ENCODE peak calls at places on chromosomes 3 and 15, in ten cellular contexts. One of them, this sample, is unnamed.

GRCh38 chr3:13158871-13159270 is 85.6 kb upstream of the IQSEC1 start:
- DNase-seq in BE2C: no peak
- DNase-seq in natural killer cell: no peak
- DNase-seq in WTC11: no peak
- DNase-seq in H1: no peak
- DNase-seq in stomach: no peak
- DNase-seq in H9: no peak
- DNase-seq in psoas muscle: no peak
- DNase-seq in body of pancreas: no peak
- DNase-seq in endothelial cell: no peak
- DNase-seq in this sample: no peak

GRCh38 chr3:26118165-26118564 is 328.3 kb downstream of the OXSM start:
- DNase-seq in endothelial cell: no peak
- DNase-seq in body of pancreas: no peak
- DNase-seq in psoas muscle: no peak
- DNase-seq in H9: peak; percentile 67
- DNase-seq in natural killer cell: no peak
- DNase-seq in WTC11: peak; percentile 53
- DNase-seq in stomach: no peak
- DNase-seq in H1: peak; percentile 27
- DNase-seq in BE2C: no peak
- DNase-seq in this sample: no peak

GRCh38 chr3:111311709-111312235 is 230.2 kb upstream of the CD96 start:
- DNase-seq in endothelial cell: no peak
- DNase-seq in stomach: no peak
- DNase-seq in natural killer cell: no peak
- DNase-seq in H9: no peak
- DNase-seq in body of pancreas: no peak
- DNase-seq in BE2C: no peak
- DNase-seq in WTC11: no peak
- DNase-seq in H1: no peak
- DNase-seq in psoas muscle: no peak
- DNase-seq in this sample: no peak

GRCh38 chr3:6622260-6622659 is 238.7 kb upstream of the GRM7 start:
- DNase-seq in body of pancreas: no peak
- DNase-seq in psoas muscle: no peak
- DNase-seq in H1: no peak
- DNase-seq in BE2C: no peak
- DNase-seq in natural killer cell: no peak
- DNase-seq in endothelial cell: no peak
- DNase-seq in H9: no peak
- DNase-seq in stomach: no peak
- DNase-seq in WTC11: no peak
- DNase-seq in this sample: no peak

GRCh38 chr3:58577269-58577821 is at the start of gene FAM107A:
- DNase-seq in H1: no peak
- DNase-seq in H9: peak; percentile 85
- DNase-seq in WTC11: peak; percentile 58
- DNase-seq in body of pancreas: peak; percentile 52
- DNase-seq in stomach: peak; percentile 44
- DNase-seq in endothelial cell: peak; percentile 31
- DNase-seq in natural killer cell: no peak
- DNase-seq in BE2C: no peak
- DNase-seq in psoas muscle: peak; percentile 73
- DNase-seq in this sample: no peak

GRCh38 chr3:158107508-158108095 is 1.4 kb upstream of the SHOX2 start:
- DNase-seq in natural killer cell: no peak
- DNase-seq in WTC11: no peak
- DNase-seq in BE2C: no peak
- DNase-seq in endothelial cell: no peak
- DNase-seq in body of pancreas: no peak
- DNase-seq in stomach: no peak
- DNase-seq in psoas muscle: no peak
- DNase-seq in H1: no peak
- DNase-seq in H9: no peak
- DNase-seq in this sample: no peak

GRCh38 chr3:53500165-53500777 is 5.9 kb downstream of the CACNA1D start:
- DNase-seq in H1: no peak
- DNase-seq in endothelial cell: no peak
- DNase-seq in WTC11: no peak
- DNase-seq in natural killer cell: no peak
- DNase-seq in psoas muscle: no peak
- DNase-seq in H9: no peak
- DNase-seq in body of pancreas: no peak
- DNase-seq in stomach: no peak
- DNase-seq in BE2C: no peak
- DNase-seq in this sample: no peak

GRCh38 chr3:157123621-157124020 is 36.3 kb downstream of the CCNL1 start:
- DNase-seq in H9: no peak
- DNase-seq in BE2C: no peak
- DNase-seq in H1: no peak
- DNase-seq in natural killer cell: no peak
- DNase-seq in endothelial cell: no peak
- DNase-seq in psoas muscle: no peak
- DNase-seq in body of pancreas: peak; percentile 11
- DNase-seq in stomach: no peak
- DNase-seq in WTC11: no peak
- DNase-seq in this sample: no peak

GRCh38 chr15:101651753-101652097 is 456 bp downstream of the TM2D3 start:
- DNase-seq in psoas muscle: no peak
- DNase-seq in natural killer cell: no peak
- DNase-seq in BE2C: no peak
- DNase-seq in H1: no peak
- DNase-seq in WTC11: no peak
- DNase-seq in body of pancreas: peak; percentile 49
- DNase-seq in H9: no peak
- DNase-seq in stomach: no peak
- DNase-seq in endothelial cell: no peak
- DNase-seq in this sample: no peak

GRCh38 chr3:152403632-152404066 is 134.9 kb downstream of the MBNL1 start:
- DNase-seq in psoas muscle: peak; percentile 86
- DNase-seq in H9: no peak
- DNase-seq in BE2C: no peak
- DNase-seq in WTC11: no peak
- DNase-seq in H1: no peak
- DNase-seq in endothelial cell: no peak
- DNase-seq in natural killer cell: no peak
- DNase-seq in body of pancreas: peak; percentile 48
- DNase-seq in stomach: peak; percentile 27
- DNase-seq in this sample: no peak

GRCh38 chr15:77107068-77107467 is 36.2 kb upstream of the TSPAN3 start:
- DNase-seq in natural killer cell: no peak
- DNase-seq in body of pancreas: peak; percentile 20
- DNase-seq in H9: no peak
- DNase-seq in endothelial cell: no peak
- DNase-seq in psoas muscle: peak; percentile 70
- DNase-seq in H1: no peak
- DNase-seq in BE2C: peak; percentile 40
- DNase-seq in WTC11: no peak
- DNase-seq in stomach: no peak
- DNase-seq in this sample: no peak

GRCh38 chr3:117059054-117059989 is 349.7 kb downstream of the TUSC7 start:
- DNase-seq in BE2C: peak; percentile 20
- DNase-seq in body of pancreas: no peak
- DNase-seq in natural killer cell: no peak
- DNase-seq in H1: no peak
- DNase-seq in WTC11: no peak
- DNase-seq in stomach: no peak
- DNase-seq in psoas muscle: no peak
- DNase-seq in H9: no peak
- DNase-seq in endothelial cell: no peak
- DNase-seq in this sample: no peak

GRCh38 chr3:72798552-72799195 is 49.6 kb downstream of the SHQ1 start:
- DNase-seq in H1: no peak
- DNase-seq in WTC11: no peak
- DNase-seq in body of pancreas: no peak
- DNase-seq in BE2C: no peak
- DNase-seq in stomach: no peak
- DNase-seq in natural killer cell: no peak
- DNase-seq in psoas muscle: no peak
- DNase-seq in endothelial cell: no peak
- DNase-seq in H9: no peak
- DNase-seq in this sample: no peak

GRCh38 chr15:40217166-40217785 is 21.6 kb upstream of the PAK6 start:
- DNase-seq in body of pancreas: peak; percentile 65
- DNase-seq in WTC11: no peak
- DNase-seq in endothelial cell: peak; percentile 61
- DNase-seq in psoas muscle: no peak
- DNase-seq in H9: no peak
- DNase-seq in H1: no peak
- DNase-seq in natural killer cell: no peak
- DNase-seq in BE2C: peak; percentile 58
- DNase-seq in stomach: peak; percentile 46
- DNase-seq in this sample: no peak

DNA sequence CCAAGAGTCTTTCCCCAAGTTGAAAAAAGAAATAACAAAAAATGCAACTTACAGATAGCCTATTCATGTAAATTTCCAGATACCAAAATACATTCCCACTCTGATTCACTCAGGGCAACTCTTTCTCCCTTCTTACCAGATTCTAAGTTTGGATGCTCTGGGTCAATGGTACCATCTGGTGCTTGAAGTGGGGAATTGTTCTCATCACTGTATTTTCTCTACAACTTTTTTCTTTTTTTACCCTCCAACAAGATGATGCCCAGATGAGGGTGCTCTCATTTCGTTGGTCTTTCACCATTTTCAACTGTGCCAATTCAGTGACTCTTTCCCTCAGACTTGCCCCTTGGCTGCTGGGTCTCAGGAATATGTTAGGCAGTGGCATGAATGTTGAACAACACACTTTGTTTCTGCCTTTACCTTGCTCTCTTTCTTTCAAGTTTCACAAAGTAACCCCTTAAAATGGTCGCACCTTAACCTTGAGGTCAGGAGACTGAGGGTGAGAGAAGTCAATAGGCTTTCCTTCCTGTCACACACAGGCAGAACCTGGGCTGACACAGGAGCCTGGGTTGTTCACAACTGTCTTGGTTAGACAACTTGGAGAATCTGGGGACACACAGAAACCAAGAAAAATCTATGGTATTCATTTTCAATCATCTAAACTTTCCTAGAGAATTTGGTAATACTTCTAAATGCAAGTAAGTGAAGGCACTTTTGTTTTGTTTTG is 330.7 kb upstream of the SLCO3A1 start:
- DNase-seq in psoas muscle: no peak
- DNase-seq in H1: no peak
- DNase-seq in WTC11: no peak
- DNase-seq in stomach: no peak
- DNase-seq in BE2C: no peak
- DNase-seq in endothelial cell: no peak
- DNase-seq in H9: no peak
- DNase-seq in natural killer cell: no peak
- DNase-seq in body of pancreas: no peak
- DNase-seq in this sample: no peak
- TF ChIP-seq CTCF in psoas muscle: peak; percentile 55
- TF ChIP-seq CTCF in H1: peak; percentile 44
- TF ChIP-seq CTCF in WTC11: no peak
- TF ChIP-seq CTCF in stomach: no peak
- TF ChIP-seq CTCF in BE2C: peak; percentile 49
- TF ChIP-seq CTCF in endothelial cell: no peak
- TF ChIP-seq CTCF in H9: peak; percentile 70
- TF ChIP-seq CTCF in natural killer cell: peak; percentile 32
- TF ChIP-seq CTCF in body of pancreas: peak; percentile 29
- TF ChIP-seq CTCF in this sample: no peak

DNA sequence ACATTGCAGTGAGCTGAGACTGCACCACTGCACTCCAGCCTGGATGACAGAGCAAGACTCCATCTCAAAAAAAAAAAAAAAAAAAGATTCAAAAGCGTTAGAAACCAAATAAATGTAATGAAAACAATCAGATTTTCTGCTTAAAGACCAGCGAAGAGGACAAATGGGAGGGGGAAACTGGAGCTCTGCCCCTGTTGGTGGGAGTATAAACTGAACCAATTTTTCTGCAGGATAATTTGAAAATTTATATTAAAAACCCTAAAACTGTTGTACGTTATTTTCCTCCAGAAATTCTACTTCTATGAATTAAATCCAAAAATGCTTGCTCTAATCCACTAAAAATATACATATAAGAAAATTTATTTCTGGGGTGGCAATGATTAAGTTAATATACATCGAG is 25.3 kb upstream of the ZSCAN2 start:
- DNase-seq in endothelial cell: no peak
- DNase-seq in BE2C: no peak
- DNase-seq in psoas muscle: no peak
- DNase-seq in WTC11: no peak
- DNase-seq in H9: no peak
- DNase-seq in body of pancreas: no peak
- DNase-seq in natural killer cell: no peak
- DNase-seq in stomach: no peak
- DNase-seq in H1: no peak
- DNase-seq in this sample: no peak
- TF ChIP-seq CTCF in endothelial cell: peak; percentile 16
- TF ChIP-seq CTCF in BE2C: peak; percentile 18
- TF ChIP-seq CTCF in psoas muscle: no peak
- TF ChIP-seq CTCF in WTC11: no peak
- TF ChIP-seq CTCF in H9: peak; percentile 37
- TF ChIP-seq CTCF in body of pancreas: no peak
- TF ChIP-seq CTCF in natural killer cell: no peak
- TF ChIP-seq CTCF in stomach: no peak
- TF ChIP-seq CTCF in H1: no peak
- TF ChIP-seq CTCF in this sample: no peak

DNA sequence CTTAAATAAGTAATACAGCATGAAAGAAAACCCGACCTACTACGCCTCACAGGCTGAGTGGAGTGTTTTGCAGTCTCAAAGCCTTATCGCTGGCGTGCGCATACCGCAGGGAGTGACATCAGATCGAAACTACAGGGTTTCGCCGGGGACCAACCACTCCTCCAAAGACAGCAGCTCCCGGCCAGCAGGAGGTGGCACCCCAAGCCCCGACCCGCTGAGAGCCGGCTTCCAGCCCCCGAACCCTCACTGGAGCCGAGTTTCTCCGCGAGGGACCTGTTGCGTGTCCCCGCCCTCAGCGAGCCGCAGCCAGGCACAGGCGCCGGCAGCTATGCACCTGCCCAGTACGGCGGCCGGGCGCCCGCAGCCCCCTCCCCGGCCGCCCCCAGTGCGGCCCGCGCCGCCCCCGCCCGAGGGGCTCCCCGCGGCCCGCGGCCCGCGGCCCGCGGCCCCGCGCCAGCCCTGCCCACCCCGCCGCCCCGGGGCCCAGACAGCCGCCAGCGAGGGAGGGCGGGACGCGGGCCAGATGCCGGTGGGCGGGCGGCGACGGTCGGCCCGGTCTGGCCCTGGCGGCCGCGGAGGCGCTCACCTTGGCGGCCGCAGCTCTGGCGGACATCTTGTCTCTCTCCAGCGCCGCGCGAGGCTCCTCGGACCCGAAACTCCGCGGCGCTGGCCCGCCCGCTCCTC is 710 bp downstream of the TJP1 start:
- DNase-seq in stomach: peak; percentile 84
- DNase-seq in endothelial cell: peak; percentile 75
- DNase-seq in H9: peak; percentile 81
- DNase-seq in psoas muscle: peak; percentile 76
- DNase-seq in body of pancreas: peak; percentile 92
- DNase-seq in natural killer cell: no peak
- DNase-seq in H1: no peak
- DNase-seq in BE2C: peak; percentile 71
- DNase-seq in WTC11: peak; percentile 86
- DNase-seq in this sample: no peak
- TF ChIP-seq CTCF in stomach: peak; percentile 24
- TF ChIP-seq CTCF in endothelial cell: no peak
- TF ChIP-seq CTCF in H9: no peak
- TF ChIP-seq CTCF in psoas muscle: peak; percentile 23
- TF ChIP-seq CTCF in body of pancreas: peak; percentile 36
- TF ChIP-seq CTCF in natural killer cell: no peak
- TF ChIP-seq CTCF in H1: no peak
- TF ChIP-seq CTCF in BE2C: peak; percentile 17
- TF ChIP-seq CTCF in WTC11: no peak
- TF ChIP-seq CTCF in this sample: no peak

GRCh38 chr15:55846108-55846707 is 103.3 kb upstream of the PRTG start:
- DNase-seq in body of pancreas: peak; percentile 29
- DNase-seq in H9: peak; percentile 46
- DNase-seq in natural killer cell: no peak
- DNase-seq in WTC11: peak; percentile 29
- DNase-seq in psoas muscle: no peak
- DNase-seq in endothelial cell: peak; percentile 70
- DNase-seq in stomach: no peak
- DNase-seq in BE2C: peak; percentile 71
- DNase-seq in H1: peak; percentile 31
- DNase-seq in this sample: no peak
- TF ChIP-seq CTCF in body of pancreas: peak; percentile 67
- TF ChIP-seq CTCF in H9: peak; percentile 89
- TF ChIP-seq CTCF in natural killer cell: peak; percentile 93
- TF ChIP-seq CTCF in WTC11: peak; percentile 91
- TF ChIP-seq CTCF in psoas muscle: peak; percentile 88
- TF ChIP-seq CTCF in endothelial cell: peak; percentile 92
- TF ChIP-seq CTCF in stomach: peak; percentile 86
- TF ChIP-seq CTCF in BE2C: peak; percentile 94
- TF ChIP-seq CTCF in H1: peak; percentile 69
- TF ChIP-seq CTCF in this sample: peak; percentile 94

This sample was measured in CD14-positive monocyte.